ENCODE peak calls at places on chromosomes 3 and 15, in five cellular contexts. G, Q, N, H and J are unnamed samples.

GRCh38 chr15:80915462-80915861 is 74.2 kb downstream of the MESD start:
- DNase-seq in G (no peak), H (no peak), Q (no peak), N (no peak), J (no peak)

GRCh38 chr3:136171097-136171542 is 25.0 kb downstream of the MSL2 start:
- DNase-seq in Q (no peak), H (no peak), G (no peak), N (no peak), J (peak; percentile 24)

GRCh38 chr15:81049835-81050234 is 49.1 kb downstream of the TLNRD1 start:
- DNase-seq in Q (no peak), N (no peak), G (no peak), H (no peak), J (no peak)

GRCh38 chr15:89760303-89761008 is 9.4 kb upstream of the MESP1 start:
- DNase-seq in Q (peak; percentile 72), H (peak; percentile 95), N (no peak), G (peak; percentile 87), J (peak; percentile 71)

GRCh38 chr15:95086543-95087252 is 855.3 kb downstream of the MCTP2 start:
- DNase-seq in H (peak; percentile 27), G (no peak), Q (no peak), N (no peak), J (peak; percentile 56)

GRCh38 chr3:88410259-88410658 is 260.5 kb downstream of the C3orf38 start:
- DNase-seq in H (no peak), N (no peak), Q (no peak), G (no peak), J (no peak)

GRCh38 chr3:101849714-101850326 is 506 bp downstream of the NFKBIZ start:
- DNase-seq in N (no peak), H (no peak), Q (peak; percentile 35), G (peak; percentile 51), J (peak; percentile 40)

GRCh38 chr15:32844118-32844711 is 126.4 kb downstream of the GREM1 start:
- DNase-seq in G (no peak), Q (no peak), H (no peak), N (peak; percentile 5), J (peak; percentile 51)

GRCh38 chr3:129463094-129463493 is 23.1 kb downstream of the IFT122 start:
- DNase-seq in G (no peak), Q (no peak), H (no peak), N (no peak), J (no peak)

GRCh38 chr15:94098877-94099606 is 132.3 kb upstream of the MCTP2 start:
- DNase-seq in H (no peak), Q (no peak), G (no peak), N (no peak), J (no peak)

GRCh38 chr3:87766736-87767135 is 292.1 kb downstream of the CGGBP1 start:
- DNase-seq in Q (no peak), N (no peak), H (no peak), G (no peak), J (no peak)

GRCh38 chr15:88897456-88898194 is 2.3 kb upstream of the HAPLN3 start:
- DNase-seq in H (peak; percentile 95), G (peak; percentile 91), Q (peak; percentile 81), N (no peak), J (peak; percentile 84)

GRCh38 chr15:94844533-94845390 is 613.4 kb downstream of the MCTP2 start:
- DNase-seq in N (no peak), Q (no peak), H (peak; percentile 65), G (peak; percentile 61), J (peak; percentile 98)

GRCh38 chr15:35958021-35958420 is 412.1 kb upstream of the DPH6 start:
- DNase-seq in G (no peak), H (no peak), N (no peak), Q (no peak), J (no peak)

GRCh38 chr3:121063628-121064027 is 155.6 kb downstream of the STXBP5L start:
- DNase-seq in N (no peak), H (no peak), G (no peak), Q (no peak), J (no peak)

GRCh38 chr3:185215873-185216586 is 37.8 kb downstream of the EHHADH start:
- DNase-seq in H (no peak), N (no peak), Q (no peak), G (no peak), J (peak; percentile 55)

GRCh38 chr15:94582368-94582767 is 351.0 kb downstream of the MCTP2 start:
- DNase-seq in G (no peak), Q (no peak), N (no peak), H (peak; percentile 13), J (peak; percentile 85)

GRCh38 chr3:127750226-127751031 is 71.9 kb downstream of the MGLL start:
- DNase-seq in G (no peak), Q (no peak), H (no peak), N (peak; percentile 82), J (no peak)

GRCh38 chr3:109803274-109803673 is 465.9 kb upstream of the DPPA4 start:
- DNase-seq in Q (no peak), G (no peak), H (no peak), N (no peak), J (no peak)

GRCh38 chr3:188336178-188336577 is 182.2 kb downstream of the LPP start:
- DNase-seq in N (no peak), G (no peak), Q (no peak), H (no peak), J (no peak)

GRCh38 chr3:161212892-161213291 is 8.2 kb upstream of the NMD3 start:
- DNase-seq in G (no peak), H (no peak), N (no peak), Q (no peak), J (no peak)

GRCh38 chr15:51401872-51402517 is 60.5 kb downstream of the GLDN start:
- DNase-seq in N (no peak), Q (no peak), G (no peak), H (peak; percentile 72), J (peak; percentile 13)

GRCh38 chr3:8639585-8639984 is 5.0 kb downstream of the SSUH2 start:
- DNase-seq in N (no peak), Q (no peak), H (no peak), G (no peak), J (no peak)

GRCh38 chr3:71389191-71389590 is 194.3 kb downstream of the FOXP1 start:
- DNase-seq in G (no peak), N (no peak), Q (no peak), H (no peak), J (no peak)

GRCh38 chr15:63246691-63247464 is 30.5 kb upstream of the APH1B start:
- DNase-seq in Q (no peak), H (no peak), N (no peak), G (no peak), J (no peak)

GRCh38 chr3:194575484-194576210 is 57.6 kb downstream of the TMEM44 start:
- DNase-seq in H (peak; percentile 17), Q (no peak), G (no peak), N (no peak), J (no peak)

GRCh38 chr3:14452676-14453367 is 50.4 kb downstream of the SLC6A6 start:
- DNase-seq in Q (no peak), H (peak; percentile 81), N (no peak), G (peak; percentile 93), J (peak; percentile 100)

GRCh38 chr3:126356373-126357298 is 572 bp downstream of the KLF15 start:
- DNase-seq in G (peak; percentile 54), H (no peak), Q (no peak), N (no peak), J (peak; percentile 5)